ENCODE peak calls at places on chromosome 2, in four cellular contexts. P is sigmoid colon, Z is gastrocnemius medialis, W is HCT116. G is an unnamed sample. For H3K4me1, the result is how much of the 10 kb centered on the place peaks cover.

GRCh38 chr2:147232225-147232669 is 612.6 kb upstream of the ACVR2A start:
- DNase-seq in P (no peak), Z (peak), W (no peak), G (no peak)

GRCh38 chr2:226020179-226020578 is 620.7 kb downstream of the NYAP2 start:
- DNase-seq in P (no peak), Z (no peak), W (no peak), G (no peak)

GRCh38 chr2:241558532-241559488 is at the start of gene BOK:
- DNase-seq in P (peak), Z (no peak), W (peak), G (peak)

GRCh38 chr2:143950675-143951074 is 569.2 kb downstream of the ZEB2 start:
- DNase-seq in P (no peak), Z (no peak), W (no peak), G (no peak)

GRCh38 chr2:15154289-15154688 is 406.8 kb downstream of the NBAS start:
- DNase-seq in P (no peak), Z (no peak), W (no peak), G (no peak)

GRCh38 chr2:56812432-56812831 is 628.6 kb downstream of the CCDC85A start:
- DNase-seq in P (no peak), Z (no peak), W (no peak), G (no peak)

GRCh38 chr2:237451582-237452469 is 35.2 kb upstream of the MLPH start:
- DNase-seq in P (no peak), Z (no peak), W (no peak), G (peak)

GRCh38 chr2:188576006-188576405 is 284.3 kb downstream of the GULP1 start:
- DNase-seq in P (no peak), Z (no peak), W (no peak), G (no peak)

GRCh38 chr2:32752205-32752604 is 124.4 kb downstream of the TTC27 start:
- DNase-seq in P (no peak), Z (no peak), W (no peak), G (no peak)

GRCh38 chr2:62102402-62102920 is 93.5 kb upstream of the B3GNT2 start:
- DNase-seq in P (no peak), Z (no peak), W (no peak), G (no peak)

GRCh38 chr2:218428846-218429558 is 10.1 kb downstream of the VIL1 start:
- DNase-seq in P (no peak), Z (no peak), W (no peak), G (no peak)

GRCh38 chr2:168599738-168600137 is 143.7 kb downstream of the CERS6 start:
- DNase-seq in P (no peak), Z (no peak), W (no peak), G (no peak)

GRCh38 chr2:241799522-241800197 is 9.3 kb upstream of the NEU4 start:
- DNase-seq in P (no peak), Z (no peak), W (no peak), G (peak)

GRCh38 chr2:23385748-23386421 is 906 bp downstream of the KLHL29 start:
- DNase-seq in P (no peak), Z (no peak), W (no peak), G (peak)

GRCh38 chr2:55418072-55418471 is 1.6 kb downstream of the CCDC88A start:
- DNase-seq in P (no peak), Z (no peak), W (no peak), G (no peak)

GRCh38 chr2:188379748-188380147 is 88.1 kb downstream of the GULP1 start:
- DNase-seq in P (no peak), Z (no peak), W (no peak), G (no peak)

GRCh38 chr2:238947920-238948710 is 100.2 kb downstream of the TWIST2 start:
- DNase-seq in P (peak), Z (no peak), W (peak), G (peak)

GRCh38 chr2:195533771-195534642 is 123.0 kb upstream of the SLC39A10 start:
- DNase-seq in P (no peak), Z (no peak), W (peak), G (no peak)

GRCh38 chr2:216349366-216349765 is 22.9 kb downstream of the MARCHF4 start:
- DNase-seq in P (no peak), Z (no peak), W (no peak), G (no peak)

GRCh38 chr2:150876201-150877085 is 385.2 kb downstream of the RBM43 start:
- DNase-seq in P (no peak), Z (no peak), W (no peak), G (no peak)

GRCh38 chr2:40489678-40489960 is 37.7 kb upstream of the SLC8A1 start:
- DNase-seq in P (no peak), Z (no peak), W (no peak), G (no peak)

GRCh38 chr2:88350641-88351601 is 101.6 kb downstream of the FOXI3 start:
- DNase-seq in P (peak), Z (no peak), W (peak), G (no peak)

GRCh38 chr2:202317080-202317859 is 51.7 kb downstream of the NOP58 start:
- DNase-seq in P (peak), Z (peak), W (peak), G (peak)

GRCh38 chr2:148533685-148534084 is 110.9 kb upstream of the EPC2 start:
- DNase-seq in P (no peak), Z (no peak), W (no peak), G (no peak)

GRCh38 chr2:71829008-71829407 is 318.7 kb downstream of the CYP26B1 start:
- DNase-seq in P (no peak), Z (no peak), W (no peak), G (no peak)

GRCh38 chr2:163345795-163346573 is 389.8 kb downstream of the FIGN start:
- DNase-seq in P (no peak), Z (no peak), W (peak), G (no peak)

GRCh38 chr2:74364533-74365505 is 15.3 kb downstream of the DCTN1 start:
- DNase-seq in P (peak), Z (no peak), W (no peak), G (no peak)

GRCh38 chr2:240250985-240251847 is 110.8 kb upstream of the OTOS start:
- DNase-seq in P (peak), Z (peak), W (peak), G (peak)

DNA sequence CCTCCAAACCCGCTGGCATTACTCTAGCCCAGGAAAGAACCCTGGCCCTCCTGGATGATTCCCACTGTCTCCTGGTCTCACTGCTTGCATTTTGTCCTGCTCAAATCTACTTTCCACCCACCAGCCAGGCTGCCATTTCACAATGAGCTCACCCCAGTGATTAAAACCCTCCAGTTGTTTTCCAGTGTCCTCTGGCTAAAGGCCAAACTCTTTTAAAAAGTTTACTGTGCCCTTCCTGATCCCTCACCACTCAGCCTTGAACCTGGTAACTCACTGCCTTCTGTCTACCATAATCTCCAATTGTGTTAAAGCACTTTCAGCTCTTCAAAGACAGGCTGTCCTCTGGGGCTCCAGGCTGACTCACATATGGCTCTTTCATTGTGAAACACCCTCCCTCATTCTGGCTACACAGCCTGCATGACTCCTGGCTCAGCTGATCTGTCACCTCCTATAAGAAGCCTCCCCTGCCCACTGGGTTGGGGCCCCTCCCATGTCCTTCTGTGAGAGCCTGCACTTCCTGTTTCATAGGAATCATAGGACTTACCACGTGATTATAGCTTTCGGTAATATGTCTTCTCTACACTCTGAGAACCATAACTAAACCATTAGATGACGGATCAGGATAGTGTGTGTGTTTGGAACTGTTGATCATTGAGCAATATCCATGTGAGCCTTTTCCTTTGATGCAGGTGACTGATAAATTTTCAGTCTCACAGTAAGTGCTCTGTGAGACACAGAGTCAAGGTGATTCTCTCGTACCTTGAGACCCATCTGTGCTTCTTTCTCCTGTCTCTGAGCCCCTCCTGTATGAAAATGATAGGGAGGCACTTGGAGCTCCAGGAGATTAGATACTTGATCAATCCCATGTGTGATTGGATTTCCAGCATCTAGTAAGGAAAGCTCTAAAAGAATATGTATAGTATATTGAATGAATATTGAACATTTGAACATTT is 590.8 kb upstream of the ID2 start:
- DNase-seq in P (peak), Z (peak), W (peak), G (peak)
- H3K4me1 ChIP-seq in P (under half), Z (under half), W (under half), G (under half)

GRCh38 chr2:10814142-10814541 is 1.6 kb upstream of the PDIA6 start:
- DNase-seq in P (peak), Z (no peak), W (no peak), G (no peak)

GRCh38 chr2:10811552-10811951 is 1.0 kb downstream of the PDIA6 start:
- DNase-seq in P (peak), Z (no peak), W (no peak), G (no peak)

GRCh38 chr2:10810175-10811161 is 2.1 kb downstream of the PDIA6 start:
- DNase-seq in P (peak), Z (no peak), W (no peak), G (no peak)

GRCh38 chr2:10813085-10813748 is 632 bp upstream of the PDIA6 start:
- DNase-seq in P (peak), Z (no peak), W (no peak), G (no peak)

GRCh38 chr2:10812362-10813084 is at the start of gene PDIA6:
- DNase-seq in P (peak), Z (peak), W (peak), G (peak)
- TF ChIP-seq POLR2A in P (no peak), Z (peak), W (peak), G (peak)

DNA sequence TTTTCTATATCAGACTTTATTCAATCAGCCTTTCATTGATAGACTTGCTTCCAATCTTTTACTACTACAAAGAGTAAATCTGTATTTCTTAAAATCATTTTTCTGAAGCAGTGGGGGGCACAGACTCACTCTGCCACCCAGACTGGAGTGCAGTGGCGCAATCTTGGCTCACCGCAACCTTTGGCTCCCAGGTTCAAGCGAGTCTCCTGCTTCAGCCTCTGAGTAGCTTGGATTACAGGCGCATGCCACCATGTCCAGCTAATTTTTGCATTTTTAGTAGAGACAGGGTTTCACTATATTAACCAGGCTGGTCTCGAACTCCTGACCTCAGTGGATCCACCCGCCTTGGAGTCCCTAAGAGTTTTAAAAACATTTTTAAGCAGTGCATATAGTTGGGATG is 270.6 kb upstream of the REG3G start:
- DNase-seq in P (no peak), Z (no peak), W (no peak), G (no peak)
- H3K4me1 ChIP-seq in P (under half), Z (under half), W (under half), G (under half)

GRCh38 chr2:70044290-70045040 is 42.8 kb upstream of the PCBP1 start:
- DNase-seq in P (no peak), Z (no peak), W (no peak), G (no peak)
- TF ChIP-seq POLR2A in P (no peak), Z (no peak), W (no peak), G (no peak)

G was measured in uterus.